ENCODE peak calls at places on chromosomes 7 and 10, in ten cellular contexts. One of them, this sample, is unnamed.

GRCh38 chr7:80781561-80781979 is 137.3 kb downstream of the SEMA3C start:
- DNase-seq in KBM-7: no peak
- DNase-seq in foreskin fibroblast: peak
- DNase-seq in SIG-M5: no peak
- DNase-seq in A549: no peak
- DNase-seq in psoas muscle: no peak
- DNase-seq in head of caudate nucleus: no peak
- DNase-seq in cardiac fibroblast: peak
- DNase-seq in activated CD8-positive, alpha-beta memory T cell treated with anti-CD3 and anti-CD28 coated beads, Interleukin-2, amount 10 ng/mL, durations not matched to agents 7 days and 5 days: no peak
- DNase-seq in GM23248: peak
- DNase-seq in this sample: peak

GRCh38 chr7:75534727-75535307 is 42.7 kb downstream of the SPDYE5 start:
- DNase-seq in KBM-7: peak
- DNase-seq in A549: no peak
- DNase-seq in head of caudate nucleus: no peak
- DNase-seq in GM23248: peak
- DNase-seq in SIG-M5: peak
- DNase-seq in activated CD8-positive, alpha-beta memory T cell treated with anti-CD3 and anti-CD28 coated beads, Interleukin-2, amount 10 ng/mL, durations not matched to agents 7 days and 5 days: peak
- DNase-seq in foreskin fibroblast: peak
- DNase-seq in psoas muscle: no peak
- DNase-seq in cardiac fibroblast: peak
- DNase-seq in this sample: peak

GRCh38 chr7:80312139-80312661 is 177.6 kb downstream of the GNAI1 start:
- DNase-seq in GM23248: peak
- DNase-seq in cardiac fibroblast: peak
- DNase-seq in psoas muscle: no peak
- DNase-seq in KBM-7: no peak
- DNase-seq in foreskin fibroblast: peak
- DNase-seq in A549: peak
- DNase-seq in head of caudate nucleus: no peak
- DNase-seq in SIG-M5: no peak
- DNase-seq in activated CD8-positive, alpha-beta memory T cell treated with anti-CD3 and anti-CD28 coated beads, Interleukin-2, amount 10 ng/mL, durations not matched to agents 7 days and 5 days: no peak
- DNase-seq in this sample: peak

GRCh38 chr7:80760292-80760691 is 121.8 kb downstream of the CD36 start:
- DNase-seq in GM23248: no peak
- DNase-seq in cardiac fibroblast: no peak
- DNase-seq in foreskin fibroblast: no peak
- DNase-seq in KBM-7: no peak
- DNase-seq in A549: no peak
- DNase-seq in activated CD8-positive, alpha-beta memory T cell treated with anti-CD3 and anti-CD28 coated beads, Interleukin-2, amount 10 ng/mL, durations not matched to agents 7 days and 5 days: no peak
- DNase-seq in head of caudate nucleus: no peak
- DNase-seq in SIG-M5: no peak
- DNase-seq in psoas muscle: no peak
- DNase-seq in this sample: no peak

GRCh38 chr7:129698516-129699418 is 87.2 kb downstream of the NRF1 start:
- DNase-seq in KBM-7: no peak
- DNase-seq in GM23248: no peak
- DNase-seq in activated CD8-positive, alpha-beta memory T cell treated with anti-CD3 and anti-CD28 coated beads, Interleukin-2, amount 10 ng/mL, durations not matched to agents 7 days and 5 days: no peak
- DNase-seq in psoas muscle: no peak
- DNase-seq in cardiac fibroblast: no peak
- DNase-seq in head of caudate nucleus: no peak
- DNase-seq in A549: no peak
- DNase-seq in foreskin fibroblast: no peak
- DNase-seq in SIG-M5: no peak
- DNase-seq in this sample: no peak

GRCh38 chr10:51879238-51879637 is 179.8 kb upstream of the CSTF2T start:
- DNase-seq in A549: no peak
- DNase-seq in psoas muscle: no peak
- DNase-seq in head of caudate nucleus: no peak
- DNase-seq in KBM-7: no peak
- DNase-seq in foreskin fibroblast: peak
- DNase-seq in GM23248: peak
- DNase-seq in activated CD8-positive, alpha-beta memory T cell treated with anti-CD3 and anti-CD28 coated beads, Interleukin-2, amount 10 ng/mL, durations not matched to agents 7 days and 5 days: peak
- DNase-seq in SIG-M5: no peak
- DNase-seq in cardiac fibroblast: peak
- DNase-seq in this sample: peak

GRCh38 chr10:99681553-99681952 is 22.2 kb downstream of the ENTPD7 start:
- DNase-seq in A549: no peak
- DNase-seq in psoas muscle: no peak
- DNase-seq in foreskin fibroblast: peak
- DNase-seq in activated CD8-positive, alpha-beta memory T cell treated with anti-CD3 and anti-CD28 coated beads, Interleukin-2, amount 10 ng/mL, durations not matched to agents 7 days and 5 days: no peak
- DNase-seq in SIG-M5: no peak
- DNase-seq in cardiac fibroblast: peak
- DNase-seq in GM23248: peak
- DNase-seq in KBM-7: no peak
- DNase-seq in head of caudate nucleus: no peak
- DNase-seq in this sample: peak

GRCh38 chr7:50614721-50615518 is 49.7 kb upstream of the DDC start:
- DNase-seq in psoas muscle: no peak
- DNase-seq in head of caudate nucleus: no peak
- DNase-seq in foreskin fibroblast: no peak
- DNase-seq in A549: no peak
- DNase-seq in KBM-7: peak
- DNase-seq in cardiac fibroblast: peak
- DNase-seq in SIG-M5: no peak
- DNase-seq in GM23248: no peak
- DNase-seq in activated CD8-positive, alpha-beta memory T cell treated with anti-CD3 and anti-CD28 coated beads, Interleukin-2, amount 10 ng/mL, durations not matched to agents 7 days and 5 days: peak
- DNase-seq in this sample: no peak

GRCh38 chr7:137957887-137958286 is 44.0 kb downstream of the CREB3L2 start:
- DNase-seq in head of caudate nucleus: no peak
- DNase-seq in foreskin fibroblast: peak
- DNase-seq in cardiac fibroblast: peak
- DNase-seq in KBM-7: no peak
- DNase-seq in psoas muscle: peak
- DNase-seq in GM23248: peak
- DNase-seq in activated CD8-positive, alpha-beta memory T cell treated with anti-CD3 and anti-CD28 coated beads, Interleukin-2, amount 10 ng/mL, durations not matched to agents 7 days and 5 days: no peak
- DNase-seq in SIG-M5: no peak
- DNase-seq in A549: no peak
- DNase-seq in this sample: peak

GRCh38 chr7:63067897-63068585 is 930.6 kb upstream of the ZNF722 start:
- DNase-seq in SIG-M5: no peak
- DNase-seq in KBM-7: no peak
- DNase-seq in psoas muscle: no peak
- DNase-seq in GM23248: no peak
- DNase-seq in head of caudate nucleus: no peak
- DNase-seq in activated CD8-positive, alpha-beta memory T cell treated with anti-CD3 and anti-CD28 coated beads, Interleukin-2, amount 10 ng/mL, durations not matched to agents 7 days and 5 days: no peak
- DNase-seq in foreskin fibroblast: no peak
- DNase-seq in cardiac fibroblast: no peak
- DNase-seq in A549: no peak
- DNase-seq in this sample: no peak

GRCh38 chr7:77409739-77410545 is 6.2 kb downstream of the GSAP start:
- DNase-seq in A549: no peak
- DNase-seq in KBM-7: no peak
- DNase-seq in foreskin fibroblast: peak
- DNase-seq in psoas muscle: no peak
- DNase-seq in GM23248: peak
- DNase-seq in head of caudate nucleus: no peak
- DNase-seq in activated CD8-positive, alpha-beta memory T cell treated with anti-CD3 and anti-CD28 coated beads, Interleukin-2, amount 10 ng/mL, durations not matched to agents 7 days and 5 days: no peak
- DNase-seq in cardiac fibroblast: peak
- DNase-seq in SIG-M5: peak
- DNase-seq in this sample: peak

GRCh38 chr7:939843-940242 is 14.6 kb downstream of the ADAP1 start:
- DNase-seq in KBM-7: no peak
- DNase-seq in GM23248: no peak
- DNase-seq in foreskin fibroblast: no peak
- DNase-seq in A549: no peak
- DNase-seq in SIG-M5: no peak
- DNase-seq in head of caudate nucleus: no peak
- DNase-seq in activated CD8-positive, alpha-beta memory T cell treated with anti-CD3 and anti-CD28 coated beads, Interleukin-2, amount 10 ng/mL, durations not matched to agents 7 days and 5 days: no peak
- DNase-seq in cardiac fibroblast: no peak
- DNase-seq in psoas muscle: no peak
- DNase-seq in this sample: no peak

GRCh38 chr10:11528286-11528685 is 83.2 kb downstream of the USP6NL start:
- DNase-seq in SIG-M5: no peak
- DNase-seq in A549: no peak
- DNase-seq in activated CD8-positive, alpha-beta memory T cell treated with anti-CD3 and anti-CD28 coated beads, Interleukin-2, amount 10 ng/mL, durations not matched to agents 7 days and 5 days: no peak
- DNase-seq in KBM-7: no peak
- DNase-seq in psoas muscle: no peak
- DNase-seq in foreskin fibroblast: no peak
- DNase-seq in cardiac fibroblast: no peak
- DNase-seq in GM23248: no peak
- DNase-seq in head of caudate nucleus: no peak
- DNase-seq in this sample: no peak

GRCh38 chr7:14083761-14084160 is 94.3 kb upstream of the ETV1 start:
- DNase-seq in head of caudate nucleus: no peak
- DNase-seq in KBM-7: no peak
- DNase-seq in psoas muscle: no peak
- DNase-seq in activated CD8-positive, alpha-beta memory T cell treated with anti-CD3 and anti-CD28 coated beads, Interleukin-2, amount 10 ng/mL, durations not matched to agents 7 days and 5 days: no peak
- DNase-seq in foreskin fibroblast: no peak
- DNase-seq in cardiac fibroblast: no peak
- DNase-seq in SIG-M5: no peak
- DNase-seq in A549: no peak
- DNase-seq in GM23248: no peak
- DNase-seq in this sample: no peak

GRCh38 chr7:155066417-155066950 is 3.6 kb upstream of the HTR5A start:
- DNase-seq in GM23248: peak
- DNase-seq in A549: no peak
- DNase-seq in psoas muscle: peak
- DNase-seq in foreskin fibroblast: peak
- DNase-seq in KBM-7: no peak
- DNase-seq in activated CD8-positive, alpha-beta memory T cell treated with anti-CD3 and anti-CD28 coated beads, Interleukin-2, amount 10 ng/mL, durations not matched to agents 7 days and 5 days: no peak
- DNase-seq in head of caudate nucleus: no peak
- DNase-seq in cardiac fibroblast: peak
- DNase-seq in SIG-M5: no peak
- DNase-seq in this sample: peak

GRCh38 chr7:117157121-117157870 is 165.6 kb downstream of the WNT2 start:
- DNase-seq in GM23248: peak
- DNase-seq in KBM-7: no peak
- DNase-seq in foreskin fibroblast: peak
- DNase-seq in psoas muscle: peak
- DNase-seq in cardiac fibroblast: peak
- DNase-seq in head of caudate nucleus: peak
- DNase-seq in SIG-M5: no peak
- DNase-seq in A549: peak
- DNase-seq in activated CD8-positive, alpha-beta memory T cell treated with anti-CD3 and anti-CD28 coated beads, Interleukin-2, amount 10 ng/mL, durations not matched to agents 7 days and 5 days: no peak
- DNase-seq in this sample: peak

GRCh38 chr10:69898524-69898923 is 96.8 kb downstream of the COL13A1 start:
- DNase-seq in head of caudate nucleus: no peak
- DNase-seq in foreskin fibroblast: no peak
- DNase-seq in activated CD8-positive, alpha-beta memory T cell treated with anti-CD3 and anti-CD28 coated beads, Interleukin-2, amount 10 ng/mL, durations not matched to agents 7 days and 5 days: no peak
- DNase-seq in cardiac fibroblast: no peak
- DNase-seq in SIG-M5: no peak
- DNase-seq in psoas muscle: no peak
- DNase-seq in A549: no peak
- DNase-seq in KBM-7: no peak
- DNase-seq in GM23248: no peak
- DNase-seq in this sample: no peak

GRCh38 chr7:155921804-155922506 is 109.7 kb upstream of the SHH start:
- DNase-seq in psoas muscle: no peak
- DNase-seq in SIG-M5: no peak
- DNase-seq in cardiac fibroblast: no peak
- DNase-seq in KBM-7: no peak
- DNase-seq in activated CD8-positive, alpha-beta memory T cell treated with anti-CD3 and anti-CD28 coated beads, Interleukin-2, amount 10 ng/mL, durations not matched to agents 7 days and 5 days: no peak
- DNase-seq in A549: no peak
- DNase-seq in head of caudate nucleus: no peak
- DNase-seq in GM23248: no peak
- DNase-seq in foreskin fibroblast: no peak
- DNase-seq in this sample: no peak

GRCh38 chr7:134431805-134432204 is 27.1 kb downstream of the AKR1B1 start:
- DNase-seq in foreskin fibroblast: no peak
- DNase-seq in GM23248: no peak
- DNase-seq in head of caudate nucleus: no peak
- DNase-seq in psoas muscle: no peak
- DNase-seq in KBM-7: no peak
- DNase-seq in activated CD8-positive, alpha-beta memory T cell treated with anti-CD3 and anti-CD28 coated beads, Interleukin-2, amount 10 ng/mL, durations not matched to agents 7 days and 5 days: no peak
- DNase-seq in cardiac fibroblast: no peak
- DNase-seq in A549: no peak
- DNase-seq in SIG-M5: no peak
- DNase-seq in this sample: no peak

GRCh38 chr10:118963341-118963740 is 66.2 kb upstream of the NANOS1 start:
- DNase-seq in psoas muscle: no peak
- DNase-seq in GM23248: no peak
- DNase-seq in head of caudate nucleus: no peak
- DNase-seq in foreskin fibroblast: no peak
- DNase-seq in SIG-M5: no peak
- DNase-seq in KBM-7: no peak
- DNase-seq in activated CD8-positive, alpha-beta memory T cell treated with anti-CD3 and anti-CD28 coated beads, Interleukin-2, amount 10 ng/mL, durations not matched to agents 7 days and 5 days: no peak
- DNase-seq in cardiac fibroblast: no peak
- DNase-seq in A549: no peak
- DNase-seq in this sample: no peak

GRCh38 chr10:92110039-92110794 is 180.7 kb downstream of the CPEB3 start:
- DNase-seq in SIG-M5: peak
- DNase-seq in GM23248: peak
- DNase-seq in foreskin fibroblast: no peak
- DNase-seq in head of caudate nucleus: no peak
- DNase-seq in A549: no peak
- DNase-seq in psoas muscle: no peak
- DNase-seq in cardiac fibroblast: peak
- DNase-seq in KBM-7: peak
- DNase-seq in activated CD8-positive, alpha-beta memory T cell treated with anti-CD3 and anti-CD28 coated beads, Interleukin-2, amount 10 ng/mL, durations not matched to agents 7 days and 5 days: no peak
- DNase-seq in this sample: no peak